ENCODE peak calls at places on chromosomes 2 and 18, in six cellular contexts. B is cardiac fibroblast, W is breast epithelium, Q is B cell, H is vagina, D is BE2C. C is an unnamed sample.
A peak's percentile ranks its signal among the peaks of the same experiment; 100 is the strongest.

GRCh38 chr2:53545159-53546055 is 222.2 kb upstream of the CHAC2 start:
- DNase-seq in D (no peak), H (no peak), B (no peak), Q (no peak), W (no peak), C (no peak)

GRCh38 chr2:134208825-134209224 is 45.0 kb upstream of the MGAT5 start:
- DNase-seq in Q (no peak), H (no peak), D (no peak), W (no peak), B (no peak), C (no peak)

GRCh38 chr2:167537743-167538142 is 649.5 kb downstream of the XIRP2 start:
- DNase-seq in Q (no peak), D (no peak), B (no peak), W (no peak), H (no peak), C (no peak)

GRCh38 chr2:119062179-119062578 is 96.4 kb downstream of the C1QL2 start:
- DNase-seq in D (no peak), H (no peak), B (no peak), Q (no peak), W (no peak), C (no peak)

GRCh38 chr2:69975853-69976462 is 14.5 kb upstream of the ASPRV1 start:
- DNase-seq in Q (no peak), H (no peak), W (no peak), D (no peak), B (no peak), C (no peak)

GRCh38 chr18:26655614-26656400 is 107.5 kb upstream of the KCTD1 start:
- DNase-seq in W (peak; percentile 63), Q (no peak), H (no peak), B (peak; percentile 55), D (peak; percentile 43), C (peak; percentile 11)

GRCh38 chr2:86052676-86053075 is 53.0 kb downstream of the POLR1A start:
- DNase-seq in W (peak; percentile 15), H (no peak), Q (no peak), D (no peak), B (no peak), C (no peak)

GRCh38 chr18:23053756-23054457 is 81.4 kb upstream of the CABLES1 start:
- DNase-seq in H (no peak), D (peak; percentile 33), Q (no peak), W (peak; percentile 66), B (peak; percentile 73), C (peak; percentile 47)

GRCh38 chr2:235676536-235676799 is 182.6 kb downstream of the AGAP1 start:
- DNase-seq in B (no peak), W (no peak), H (no peak), Q (no peak), D (no peak), C (no peak)

GRCh38 chr2:168948621-168949212 is 47.6 kb downstream of the G6PC2 start:
- DNase-seq in H (no peak), Q (no peak), W (no peak), D (no peak), B (peak; percentile 30), C (no peak)

GRCh38 chr18:58125183-58125582 is 81.2 kb downstream of the NEDD4L start:
- DNase-seq in D (no peak), H (no peak), B (no peak), W (no peak), Q (no peak), C (peak; percentile 15)

GRCh38 chr2:201854841-201855240 is 48.5 kb downstream of the CDK15 start:
- DNase-seq in B (no peak), Q (no peak), H (no peak), D (no peak), W (no peak), C (no peak)

GRCh38 chr2:55419236-55419513 is 481 bp downstream of the CCDC88A start:
- DNase-seq in D (peak; percentile 36), W (no peak), Q (peak; percentile 31), H (no peak), B (peak; percentile 42), C (no peak)

GRCh38 chr2:165044505-165045303 is 89.4 kb upstream of the SLC38A11 start:
- DNase-seq in D (peak; percentile 8), H (no peak), Q (no peak), W (no peak), B (no peak), C (no peak)

GRCh38 chr18:77666613-77667012 is 417.0 kb downstream of the GALR1 start:
- DNase-seq in H (no peak), Q (no peak), B (no peak), D (no peak), W (no peak), C (no peak)

GRCh38 chr2:230128943-230129342 is 60.2 kb upstream of the SLC16A14 start:
- DNase-seq in B (peak; percentile 27), H (no peak), Q (no peak), D (no peak), W (no peak), C (no peak)

GRCh38 chr2:10252202-10252601 is 50.5 kb upstream of the HPCAL1 start:
- DNase-seq in H (no peak), D (no peak), Q (no peak), B (no peak), W (no peak), C (no peak)

GRCh38 chr2:112940859-112941258 is 29.9 kb downstream of the IL37 start:
- DNase-seq in W (no peak), Q (no peak), B (no peak), H (no peak), D (no peak), C (no peak)

GRCh38 chr18:45998244-45998643 is 31.1 kb upstream of the EPG5 start:
- DNase-seq in D (no peak), Q (no peak), W (no peak), H (peak; percentile 34), B (no peak), C (no peak)

GRCh38 chr2:64595397-64596160 is 58.1 kb downstream of the SERTAD2 start:
- DNase-seq in D (no peak), H (no peak), Q (no peak), W (no peak), B (peak; percentile 57), C (no peak)

GRCh38 chr2:237581751-237582746 is 8.5 kb downstream of the RAB17 start:
- DNase-seq in D (peak; percentile 78), B (peak; percentile 92), W (no peak), Q (peak; percentile 53), H (peak; percentile 92), C (peak; percentile 65)

GRCh38 chr18:33755918-33756590 is 178.0 kb downstream of the ASXL3 start:
- DNase-seq in D (no peak), H (no peak), B (peak; percentile 33), W (no peak), Q (no peak), C (peak; percentile 95)

GRCh38 chr2:206082298-206082843 is 3.6 kb downstream of the INO80D start:
- DNase-seq in Q (no peak), H (no peak), B (no peak), W (no peak), D (no peak), C (no peak)

GRCh38 chr2:172095905-172096660 is 6.6 kb downstream of the DLX2 start:
- DNase-seq in H (peak; percentile 80), B (no peak), Q (peak; percentile 52), W (no peak), D (no peak), C (no peak)

GRCh38 chr2:120861576-120862191 is 126.0 kb downstream of the GLI2 start:
- DNase-seq in W (no peak), B (no peak), H (no peak), Q (no peak), D (no peak), C (no peak)

GRCh38 chr2:75130171-75130570 is 69.1 kb downstream of the TACR1 start:
- DNase-seq in H (no peak), Q (no peak), B (peak; percentile 46), D (no peak), W (no peak), C (no peak)

GRCh38 chr2:215920244-215921100 is 92.9 kb downstream of the MREG start:
- DNase-seq in H (peak; percentile 78), D (peak; percentile 76), W (no peak), Q (peak; percentile 48), B (peak; percentile 92), C (peak; percentile 88)

GRCh38 chr2:39008663-39009062 is 112.2 kb downstream of the SOS1 start:
- DNase-seq in D (no peak), H (no peak), W (no peak), Q (no peak), B (peak; percentile 53), C (peak; percentile 11)

DNA sequence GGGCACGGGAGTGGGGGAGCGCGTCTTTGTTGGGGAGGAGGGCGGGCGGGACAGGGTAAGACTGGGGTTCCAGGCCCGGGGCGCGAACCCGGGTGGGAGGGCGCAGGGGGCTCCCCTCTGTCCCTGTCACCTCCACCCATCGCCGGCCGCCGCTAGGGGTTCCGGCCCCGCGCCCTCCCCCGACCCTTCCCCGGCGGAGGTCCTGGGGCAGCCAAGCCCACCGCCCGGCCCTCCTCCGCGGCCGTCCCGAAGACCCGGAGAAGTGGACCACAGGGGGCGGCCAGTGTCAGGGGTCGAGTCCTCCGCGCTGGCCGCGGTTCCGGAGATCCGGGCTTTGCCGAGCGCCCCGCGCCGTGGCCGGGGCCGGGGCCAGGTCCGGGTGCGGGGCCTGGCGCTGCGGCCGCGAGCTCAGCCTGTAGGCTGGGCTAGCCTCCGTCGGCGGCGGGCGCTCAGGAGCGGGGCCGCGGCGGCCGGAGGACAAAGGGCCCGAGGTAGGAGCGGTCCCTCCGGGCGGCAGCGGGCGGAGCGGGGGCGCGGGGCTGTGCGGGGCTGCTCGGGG is 16.6 kb upstream of the E2F6 start:
- DNase-seq in B (no peak), Q (peak; percentile 49), W (no peak), D (peak; percentile 82), H (no peak), C (no peak)
- TF ChIP-seq CTCF in B (no peak), Q (no peak), W (no peak), D (no peak), H (no peak), C (no peak)

GRCh38 chr2:190328748-190329147 is 9.1 kb upstream of the HIBCH start:
- DNase-seq in H (no peak), W (no peak), D (no peak), B (peak; percentile 43), Q (no peak), C (no peak)
- TF ChIP-seq CTCF in H (no peak), W (no peak), D (peak; percentile 34), B (no peak), Q (no peak), C (no peak)

GRCh38 chr18:365651-366050 is 97.8 kb upstream of the THOC1 start:
- DNase-seq in Q (no peak), D (no peak), H (no peak), B (no peak), W (no peak), C (no peak)
- TF ChIP-seq CTCF in Q (no peak), D (no peak), H (no peak), B (no peak), W (no peak), C (no peak)

GRCh38 chr2:149330127-149331022 is at the start of gene LYPD6:
- DNase-seq in W (peak; percentile 67), Q (peak; percentile 42), H (no peak), B (peak; percentile 70), D (peak; percentile 68), C (peak; percentile 31)

GRCh38 chr2:149329470-149330126 is 789 bp upstream of the LYPD6 start:
- DNase-seq in B (peak; percentile 26), H (no peak), Q (peak; percentile 33), D (peak; percentile 28), W (no peak), C (peak; percentile 24)

GRCh38 chr2:149332364-149332763 is 2.0 kb downstream of the LYPD6 start:
- DNase-seq in H (no peak), W (no peak), B (no peak), Q (no peak), D (no peak), C (no peak)

GRCh38 chr2:149331023-149331400 is 625 bp downstream of the LYPD6 start:
- DNase-seq in D (no peak), B (no peak), Q (no peak), H (no peak), W (no peak), C (no peak)

GRCh38 chr2:149329068-149329467 is 1.3 kb upstream of the LYPD6 start:
- DNase-seq in H (no peak), B (no peak), D (no peak), Q (no peak), W (no peak), C (no peak)
- TF ChIP-seq CTCF in H (no peak), B (no peak), D (peak; percentile 28), Q (no peak), W (no peak), C (peak; percentile 65)

C was measured in brain microvascular endothelial cell.